ENCODE peak calls at places on chromosomes 1 and 21, in eight cellular contexts. X is GM06990, V is tibial artery, N is GM10248, J is GM13976, S is glutamatergic neuron, Q is AG04450, O is neural crest cell. H is an unnamed sample.

GRCh38 chr1:85048296-85049064 is at the start of gene MCOLN3:
- DNase-seq in X (peak), V (peak), N (peak), J (peak), S (peak), Q (no peak), O (peak), H (no peak)

GRCh38 chr1:64505944-64506658 is 36.2 kb downstream of the CACHD1 start:
- DNase-seq in X (peak), V (no peak), N (no peak), J (no peak), S (no peak), Q (no peak), O (no peak), H (no peak)

GRCh38 chr21:39705849-39706248 is 39.1 kb upstream of the IGSF5 start:
- DNase-seq in X (no peak), V (no peak), N (no peak), J (no peak), S (no peak), Q (no peak), O (no peak), H (peak)

GRCh38 chr1:108712605-108713150 is at the start of gene FNDC7:
- DNase-seq in X (no peak), V (no peak), N (no peak), J (no peak), S (no peak), Q (no peak), O (no peak), H (no peak)

GRCh38 chr1:29323636-29324035 is 87.3 kb downstream of the PTPRU start:
- DNase-seq in X (no peak), V (no peak), N (no peak), J (no peak), S (no peak), Q (no peak), O (no peak), H (no peak)

GRCh38 chr1:154190550-154190949 is 1.4 kb downstream of the TPM3 start:
- DNase-seq in X (no peak), V (no peak), N (no peak), J (no peak), S (no peak), Q (no peak), O (no peak), H (peak)

GRCh38 chr21:29196021-29196663 is 65.7 kb downstream of the MAP3K7CL start:
- DNase-seq in X (peak), V (peak), N (peak), J (peak), S (no peak), Q (peak), O (no peak), H (peak)

GRCh38 chr1:197619008-197619640 is 156.2 kb downstream of the DENND1B start:
- DNase-seq in X (no peak), V (no peak), N (no peak), J (no peak), S (no peak), Q (no peak), O (no peak), H (peak)

GRCh38 chr1:206011057-206011456 is 7.9 kb upstream of the RAB7B start:
- DNase-seq in X (no peak), V (no peak), N (no peak), J (no peak), S (no peak), Q (no peak), O (no peak), H (no peak)

GRCh38 chr1:98028800-98029199 is 108.0 kb upstream of the DPYD start:
- DNase-seq in X (no peak), V (no peak), N (no peak), J (no peak), S (no peak), Q (no peak), O (no peak), H (no peak)

GRCh38 chr1:186272486-186272885 is 102.6 kb downstream of the TPR start:
- DNase-seq in X (no peak), V (no peak), N (no peak), J (no peak), S (no peak), Q (no peak), O (no peak), H (no peak)

GRCh38 chr1:231091415-231091814 is 51.4 kb upstream of the FAM89A start:
- DNase-seq in X (no peak), V (no peak), N (no peak), J (no peak), S (no peak), Q (no peak), O (no peak), H (no peak)

GRCh38 chr1:187383366-187383765 is 554.6 kb downstream of the PLA2G4A start:
- DNase-seq in X (no peak), V (no peak), N (no peak), J (no peak), S (peak), Q (no peak), O (no peak), H (no peak)

GRCh38 chr1:6904476-6905170 is 119.4 kb downstream of the CAMTA1 start:
- DNase-seq in X (no peak), V (no peak), N (no peak), J (no peak), S (no peak), Q (no peak), O (no peak), H (no peak)

GRCh38 chr1:6902153-6902552 is 116.9 kb downstream of the CAMTA1 start:
- DNase-seq in X (no peak), V (no peak), N (no peak), J (no peak), S (no peak), Q (no peak), O (no peak), H (no peak)

GRCh38 chr1:6899621-6900020 is 114.4 kb downstream of the CAMTA1 start:
- DNase-seq in X (no peak), V (no peak), N (no peak), J (no peak), S (no peak), Q (no peak), O (no peak), H (no peak)

GRCh38 chr1:6897138-6897537 is 111.9 kb downstream of the CAMTA1 start:
- DNase-seq in X (no peak), V (no peak), N (no peak), J (no peak), S (no peak), Q (no peak), O (no peak), H (no peak)

DNA sequence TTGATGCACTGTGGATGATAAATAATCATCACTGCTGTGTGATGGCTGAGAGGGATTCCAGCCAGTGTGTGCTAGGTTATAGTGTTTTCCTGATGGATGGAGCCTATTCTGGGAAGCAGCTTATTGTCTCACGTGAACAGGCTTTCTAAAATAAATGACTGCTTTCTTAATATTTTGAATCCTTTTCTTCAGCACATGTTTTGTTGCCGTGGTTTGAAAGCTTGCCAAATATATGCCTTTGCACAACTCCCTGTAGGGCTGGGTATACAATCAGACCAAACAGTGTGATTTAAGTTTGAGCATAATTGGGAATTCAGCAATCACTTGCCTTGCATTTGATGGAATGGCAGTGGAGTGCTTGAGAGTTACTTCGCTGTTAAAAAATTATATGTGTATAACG is 113.9 kb downstream of the CAMTA1 start:
- DNase-seq in X (no peak), V (no peak), N (no peak), J (no peak), S (no peak), Q (no peak), O (no peak), H (no peak)
- TF ChIP-seq CTCF in X (no peak), V (no peak), N (no peak), J (no peak), S (no peak), Q (no peak), O (no peak), H (no peak)

GRCh38 chr21:34912022-34912933 is 136.8 kb downstream of the RUNX1 start:
- DNase-seq in X (no peak), V (no peak), N (no peak), J (no peak), S (no peak), Q (no peak), O (no peak), H (no peak)
- TF ChIP-seq CTCF in X (peak), V (no peak), N (peak), J (no peak), S (no peak), Q (no peak), O (no peak), H (peak)

GRCh38 chr1:91160363-91161075 is 138.7 kb upstream of the ZNF644 start:
- DNase-seq in X (no peak), V (no peak), N (no peak), J (no peak), S (no peak), Q (no peak), O (no peak), H (no peak)

GRCh38 chr1:91161166-91161565 is 139.3 kb upstream of the ZNF644 start:
- DNase-seq in X (no peak), V (no peak), N (no peak), J (no peak), S (no peak), Q (no peak), O (no peak), H (no peak)

GRCh38 chr1:91165033-91165654 is 143.3 kb upstream of the ZNF644 start:
- DNase-seq in X (peak), V (peak), N (peak), J (peak), S (peak), Q (peak), O (peak), H (peak)

GRCh38 chr1:91162613-91163012 is 140.8 kb upstream of the ZNF644 start:
- DNase-seq in X (no peak), V (no peak), N (no peak), J (no peak), S (no peak), Q (no peak), O (no peak), H (no peak)

DNA sequence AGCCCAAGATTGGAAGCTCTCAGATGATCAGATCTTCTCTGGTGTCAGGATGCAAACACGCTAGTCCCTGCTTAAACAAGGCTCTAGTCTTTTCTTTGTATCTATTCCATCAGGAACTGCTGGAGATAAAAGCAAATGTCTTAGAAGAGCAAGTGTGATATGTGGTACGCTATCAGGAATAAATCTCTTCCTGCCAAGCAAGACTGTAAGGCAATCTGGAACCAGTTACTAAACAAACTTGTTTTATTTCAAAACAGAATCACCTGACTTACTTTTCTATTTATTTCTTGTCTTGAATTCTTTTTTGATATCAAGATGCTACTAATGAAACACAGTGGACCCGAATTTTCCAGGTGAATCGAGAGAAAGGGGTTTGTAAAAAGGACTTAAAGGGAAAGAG is 139.9 kb upstream of the ZNF644 start:
- DNase-seq in X (no peak), V (no peak), N (no peak), J (no peak), S (no peak), Q (no peak), O (no peak), H (no peak)
- TF ChIP-seq CTCF in X (no peak), V (no peak), N (no peak), J (no peak), S (no peak), Q (no peak), O (no peak), H (no peak)

GRCh38 chr1:10662090-10662688 is 134.3 kb downstream of the CASZ1 start:
- DNase-seq in X (no peak), V (no peak), N (no peak), J (no peak), S (no peak), Q (no peak), O (no peak), H (no peak)

GRCh38 chr1:10661453-10661852 is 135.0 kb downstream of the CASZ1 start:
- DNase-seq in X (no peak), V (no peak), N (no peak), J (no peak), S (no peak), Q (no peak), O (no peak), H (no peak)

GRCh38 chr1:10664251-10664650 is 132.2 kb downstream of the CASZ1 start:
- DNase-seq in X (no peak), V (no peak), N (no peak), J (no peak), S (peak), Q (no peak), O (no peak), H (no peak)

GRCh38 chr1:10663668-10664035 is 132.8 kb downstream of the CASZ1 start:
- DNase-seq in X (no peak), V (peak), N (no peak), J (no peak), S (peak), Q (no peak), O (peak), H (no peak)

DNA sequence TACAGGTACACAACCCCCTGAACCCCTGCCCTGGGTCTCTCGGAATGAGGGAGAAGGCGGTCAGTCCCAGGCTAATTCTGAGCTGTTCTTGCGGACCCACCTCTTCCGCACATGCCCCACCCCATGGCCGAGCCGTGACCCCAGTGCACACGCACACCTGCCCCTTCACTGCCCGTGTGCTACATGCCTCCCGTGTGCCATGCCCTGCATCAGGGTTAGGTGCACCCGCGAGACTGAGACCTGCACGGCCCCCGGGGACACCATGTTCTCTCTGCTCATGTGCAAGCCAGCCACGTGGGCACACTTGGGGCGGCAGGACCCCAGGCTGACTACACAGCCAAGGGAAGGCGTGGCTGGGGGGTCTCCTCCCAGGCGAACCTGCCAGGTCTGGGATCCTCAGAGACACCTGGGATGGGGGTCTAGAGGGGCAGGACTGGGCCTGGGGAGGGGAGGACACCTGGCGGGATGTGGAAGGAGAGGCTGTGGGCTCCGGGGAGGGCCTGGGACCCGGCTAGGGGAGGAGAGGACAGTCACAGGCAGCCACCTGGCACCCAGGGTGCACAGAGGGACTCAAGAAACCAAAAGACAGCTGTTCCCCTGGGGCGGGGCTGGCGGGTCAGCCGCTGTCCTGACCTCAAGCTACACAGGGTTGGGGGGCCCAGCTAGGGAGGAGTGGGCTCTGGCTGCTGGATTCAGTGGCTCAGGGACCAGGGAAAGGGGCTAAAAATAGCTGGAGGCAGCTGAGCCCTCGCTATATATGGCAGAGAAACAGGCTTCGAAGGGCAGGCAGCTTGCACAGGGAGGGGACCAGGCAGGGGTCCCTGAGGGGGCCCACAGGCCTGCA is 133.4 kb downstream of the CASZ1 start:
- DNase-seq in X (no peak), V (no peak), N (no peak), J (no peak), S (no peak), Q (no peak), O (no peak), H (no peak)
- TF ChIP-seq CTCF in X (no peak), V (no peak), N (no peak), J (no peak), S (no peak), Q (no peak), O (no peak), H (no peak)

H was measured in HFFc6.